ENCODE peak calls at places on chromosomes 13 and 19, in seven cellular contexts. E is dorsolateral prefrontal cortex; W is CD8-positive, alpha-beta T cell; K is ovary; I is IMR-90; F is heart right ventricle; Z is tibial artery. V is an unnamed sample. For H3K27me3, the result is how much of the 10 kb centered on the place peaks cover.

GRCh38 chr19:10927691-10928562 is 512 bp downstream of the YIPF2 start:
- DNase-seq in I (no peak), F (no peak), E (no peak), K (no peak), W (no peak), Z (no peak), V (no peak)

GRCh38 chr13:113211774-113212173 is 2.4 kb downstream of the CUL4A start:
- DNase-seq in W (no peak), E (no peak), K (no peak), I (no peak), Z (no peak), F (no peak), V (no peak)

GRCh38 chr19:55340784-55341147 is 1.1 kb downstream of the KMT5C start:
- DNase-seq in K (no peak), E (no peak), W (no peak), F (no peak), Z (no peak), I (no peak), V (no peak)

GRCh38 chr19:18346091-18346490 is 5.7 kb downstream of the PGPEP1 start:
- DNase-seq in I (no peak), K (no peak), W (no peak), E (no peak), F (no peak), Z (no peak), V (no peak)

GRCh38 chr19:49567722-49568454 is 12.5 kb downstream of the NOSIP start:
- DNase-seq in Z (no peak), I (no peak), K (no peak), F (no peak), E (no peak), W (peak), V (no peak)

GRCh38 chr13:79560954-79561353 is 80.0 kb downstream of the NDFIP2 start:
- DNase-seq in E (no peak), I (no peak), W (no peak), Z (no peak), F (no peak), K (no peak), V (no peak)

GRCh38 chr19:11658954-11659353 is 61.7 kb downstream of the ZNF627 start:
- DNase-seq in E (no peak), K (no peak), W (no peak), Z (no peak), I (no peak), F (no peak), V (no peak)

GRCh38 chr19:4916292-4917082 is 7.2 kb downstream of the UHRF1 start:
- DNase-seq in W (peak), Z (no peak), F (no peak), I (no peak), K (no peak), E (no peak), V (no peak)

GRCh38 chr13:37640499-37640898 is 41.9 kb upstream of the POSTN start:
- DNase-seq in W (no peak), K (peak), F (no peak), I (peak), Z (no peak), E (no peak), V (no peak)

GRCh38 chr19:50467566-50467965 is 8.7 kb upstream of the EMC10 start:
- DNase-seq in F (no peak), I (no peak), W (no peak), Z (no peak), E (no peak), K (no peak), V (no peak)

GRCh38 chr13:39855236-39855635 is 199.8 kb downstream of the COG6 start:
- DNase-seq in W (no peak), Z (no peak), F (no peak), I (no peak), E (no peak), K (no peak), V (no peak)

GRCh38 chr19:19278315-19278714 is 5.2 kb upstream of the TM6SF2 start:
- DNase-seq in E (no peak), F (no peak), K (no peak), W (no peak), I (no peak), Z (no peak), V (no peak)

GRCh38 chr13:94595006-94595942 is 678 bp downstream of the TGDS start:
- DNase-seq in F (no peak), I (peak), Z (no peak), W (no peak), K (no peak), E (no peak), V (peak)

GRCh38 chr13:109595466-109595865 is 190.9 kb downstream of the IRS2 start:
- DNase-seq in W (no peak), Z (no peak), I (no peak), K (no peak), F (no peak), E (no peak), V (no peak)

GRCh38 chr13:20401958-20402856 is 123.5 kb downstream of the CRYL1 start:
- DNase-seq in E (no peak), F (no peak), Z (no peak), K (no peak), W (no peak), I (peak), V (no peak)

GRCh38 chr13:61258185-61258584 is 157.5 kb downstream of the PCDH20 start:
- DNase-seq in E (no peak), K (no peak), F (no peak), W (no peak), I (no peak), Z (no peak), V (no peak)

GRCh38 chr13:101785858-101786257 is 333.4 kb downstream of the ITGBL1 start:
- DNase-seq in Z (no peak), W (no peak), K (no peak), F (peak), I (peak), E (no peak), V (no peak)

GRCh38 chr19:13207237-13208130 is 57.3 kb downstream of the IER2 start:
- DNase-seq in Z (no peak), I (no peak), E (no peak), W (no peak), K (peak), F (no peak), V (no peak)

GRCh38 chr19:47097396-47098217 is 16.0 kb downstream of the ZC3H4 start:
- DNase-seq in K (no peak), Z (peak), F (peak), E (no peak), I (no peak), W (no peak), V (peak)

GRCh38 chr19:51107406-51108065 is 673 bp downstream of the CTU1 start:
- DNase-seq in I (peak), E (no peak), W (no peak), K (no peak), F (no peak), Z (no peak), V (no peak)

GRCh38 chr13:94252209-94252608 is 227.3 kb downstream of the DCT start:
- DNase-seq in W (no peak), I (no peak), Z (no peak), K (no peak), F (no peak), E (no peak), V (no peak)

GRCh38 chr13:42355841-42356575 is 84.1 kb downstream of the AKAP11 start:
- DNase-seq in W (no peak), E (no peak), F (no peak), K (no peak), I (no peak), Z (no peak), V (no peak)

GRCh38 chr19:17296278-17296677 is 6.9 kb downstream of the ABHD8 start:
- DNase-seq in K (no peak), W (no peak), I (peak), Z (no peak), F (no peak), E (no peak), V (no peak)

DNA sequence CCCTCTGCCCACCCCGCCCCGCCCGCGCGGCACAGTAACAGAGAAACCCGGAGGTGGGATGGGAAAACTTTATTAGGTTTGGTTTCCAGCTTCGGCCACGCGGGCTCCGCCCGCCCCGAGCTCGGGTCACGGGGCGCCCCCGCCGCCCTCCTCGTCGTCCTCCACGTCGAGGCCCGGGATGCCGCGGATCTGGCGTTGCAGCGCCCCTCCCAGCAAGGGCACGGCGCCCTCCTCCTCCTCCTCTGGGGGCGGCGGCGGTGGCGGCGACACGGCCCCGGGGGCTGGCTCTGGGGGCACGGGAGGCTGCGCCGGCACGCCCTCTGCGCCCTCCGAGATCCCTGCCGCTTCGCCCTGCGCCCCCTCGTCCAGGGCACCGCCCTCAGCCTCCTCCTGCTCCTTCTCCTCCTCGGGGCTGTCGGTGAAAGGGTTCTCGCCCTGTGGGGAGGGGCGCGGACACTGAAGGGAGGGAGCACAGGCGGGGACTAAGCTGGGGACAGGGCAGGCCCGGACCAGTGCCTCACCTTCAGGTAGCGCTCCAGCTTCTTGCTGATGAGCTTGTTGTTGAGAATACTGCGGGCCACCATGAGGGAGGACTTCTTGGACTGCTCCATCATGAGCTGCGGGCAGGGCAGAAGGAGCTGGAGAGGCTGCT is 535 bp upstream of the AKAP8 start:
- DNase-seq in Z (peak), I (peak), W (no peak), E (no peak), F (peak), K (no peak), V (no peak)
- H3K27ac ChIP-seq in Z (peak), I (peak), W (peak), E (peak), F (peak), K (peak), V (peak)

GRCh38 chr19:409006-409514 is at the start of gene C2CD4C:
- DNase-seq in K (no peak), W (no peak), F (no peak), I (no peak), E (no peak), Z (no peak), V (peak)

GRCh38 chr19:408441-409005 is 424 bp downstream of the C2CD4C start:
- DNase-seq in W (no peak), F (no peak), Z (no peak), E (no peak), I (no peak), K (no peak), V (peak)

GRCh38 chr19:407501-408440 is 1.2 kb downstream of the C2CD4C start:
- DNase-seq in I (no peak), F (no peak), W (no peak), E (no peak), Z (no peak), K (no peak), V (peak)

GRCh38 chr19:410243-410781 is 1.4 kb upstream of the C2CD4C start:
- DNase-seq in E (no peak), W (no peak), K (no peak), Z (no peak), I (no peak), F (no peak), V (peak)

DNA sequence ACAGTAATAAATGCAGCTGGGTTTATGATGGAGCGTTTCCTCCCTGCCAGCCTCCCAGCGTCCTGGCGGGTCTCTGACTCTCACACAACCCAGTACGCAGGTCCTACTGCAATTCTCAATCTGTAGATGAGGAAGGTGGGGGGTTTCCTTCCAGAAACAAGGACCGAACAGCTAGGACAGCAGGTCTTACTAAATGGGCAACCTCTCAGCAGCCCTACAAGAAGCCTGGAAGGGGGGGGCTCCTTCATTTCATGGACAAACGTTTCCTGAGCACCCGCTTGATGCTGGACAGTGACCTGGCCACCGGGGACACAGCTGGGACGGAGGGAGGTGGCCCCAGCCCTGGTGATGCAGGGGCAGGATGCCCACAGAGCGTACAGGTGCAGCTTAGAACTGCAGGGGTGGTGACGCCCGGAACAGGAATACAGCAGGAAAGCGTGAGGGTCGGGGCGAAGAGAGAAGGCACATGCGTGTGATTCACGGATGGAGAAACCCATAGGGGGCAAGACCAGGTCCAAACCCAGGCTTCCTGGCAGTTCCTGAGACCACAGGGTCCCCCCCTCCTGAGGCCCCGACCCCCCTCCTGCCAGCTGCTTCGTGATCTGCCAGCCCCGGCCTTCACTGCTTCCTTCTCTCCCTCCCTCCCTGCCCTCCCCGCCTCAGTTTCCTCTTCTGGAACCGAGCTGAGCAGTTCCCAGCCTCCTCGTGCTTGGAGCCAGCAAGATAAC is 732 bp upstream of the C2CD4C start:
- DNase-seq in Z (no peak), W (no peak), I (no peak), F (no peak), E (no peak), K (no peak), V (peak)
- H3K27me3 ChIP-seq in Z (half or more), W (under half), I (under half), F (half or more), E (under half), K (under half), V (under half)

DNA sequence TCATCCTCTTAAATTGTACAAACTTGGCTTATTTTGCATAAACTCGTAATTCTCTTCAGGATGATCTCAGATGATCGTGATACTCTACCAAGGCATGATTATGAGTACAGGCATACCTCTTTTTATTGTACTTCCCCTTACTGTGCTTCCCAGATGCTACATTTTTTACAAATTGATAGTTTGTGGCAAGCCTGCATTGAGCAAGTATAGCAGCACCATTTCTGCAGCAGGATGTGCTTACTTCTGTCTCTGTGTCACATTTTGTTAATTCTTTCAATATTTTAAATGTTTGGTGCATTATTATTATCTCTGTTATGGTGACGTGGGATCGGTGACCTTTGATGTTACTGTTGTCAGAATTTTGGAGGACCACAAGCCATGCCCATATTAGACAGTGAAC is 752.3 kb downstream of the PCDH9 start:
- DNase-seq in K (no peak), I (no peak), F (no peak), Z (no peak), E (no peak), W (no peak), V (no peak)
- H3K27ac ChIP-seq in K (no peak), I (no peak), F (no peak), Z (no peak), E (no peak), W (no peak), V (no peak)

GRCh38 chr19:1447944-1448343 is 2.0 kb upstream of the APC2 start:
- DNase-seq in K (no peak), W (no peak), E (no peak), I (no peak), Z (no peak), F (no peak), V (no peak)
- H3K27me3 ChIP-seq in K (under half), W (half or more), E (under half), I (half or more), Z (half or more), F (half or more), V (under half)

GRCh38 chr13:97329331-97329730 is 104.6 kb upstream of the RAP2A start:
- DNase-seq in I (peak), W (no peak), K (no peak), F (no peak), Z (no peak), E (no peak), V (no peak)

GRCh38 chr13:97330448-97330847 is 103.5 kb upstream of the RAP2A start:
- DNase-seq in E (no peak), W (no peak), I (no peak), K (no peak), F (no peak), Z (no peak), V (no peak)

GRCh38 chr13:97327521-97328221 is 105.5 kb downstream of the MBNL2 start:
- DNase-seq in W (no peak), F (no peak), I (peak), K (no peak), E (no peak), Z (no peak), V (no peak)

GRCh38 chr13:97327071-97327470 is 104.9 kb downstream of the MBNL2 start:
- DNase-seq in K (no peak), F (no peak), W (no peak), I (no peak), Z (no peak), E (no peak), V (no peak)

GRCh38 chr13:97328222-97328790 is 105.7 kb upstream of the RAP2A start:
- DNase-seq in Z (no peak), I (peak), F (no peak), W (no peak), K (no peak), E (no peak), V (no peak)
- H3K27ac ChIP-seq in Z (peak), I (peak), F (peak), W (no peak), K (no peak), E (peak), V (no peak)

GRCh38 chr19:1762243-1763140 is 9.2 kb downstream of the ONECUT3 start:
- DNase-seq in Z (no peak), F (no peak), I (no peak), K (no peak), W (no peak), E (no peak), V (no peak)
- H3K27me3 ChIP-seq in Z (half or more), F (half or more), I (half or more), K (under half), W (under half), E (half or more), V (under half)

GRCh38 chr13:64782459-64782858 is 2447.7 kb downstream of the PCDH9 start:
- DNase-seq in I (no peak), F (no peak), K (no peak), E (no peak), W (no peak), Z (no peak), V (no peak)
- H3K27ac ChIP-seq in I (no peak), F (no peak), K (no peak), E (no peak), W (no peak), Z (no peak), V (no peak)

GRCh38 chr19:547836-548720 is 4.2 kb downstream of the GZMM start:
- DNase-seq in I (no peak), E (no peak), K (no peak), Z (no peak), F (no peak), W (no peak), V (no peak)
- H3K27me3 ChIP-seq in I (under half), E (under half), K (under half), Z (under half), F (under half), W (under half), V (under half)

GRCh38 chr19:45069056-45069455 is 7.2 kb downstream of the ZNF296 start:
- DNase-seq in K (no peak), W (no peak), I (no peak), E (no peak), F (no peak), Z (no peak), V (no peak)
- H3K27ac ChIP-seq in K (no peak), W (no peak), I (no peak), E (no peak), F (no peak), Z (no peak), V (no peak)

GRCh38 chr19:7739211-7739752 is 7.4 kb upstream of the CLEC4G start:
- DNase-seq in Z (no peak), I (no peak), E (no peak), K (no peak), F (no peak), W (no peak), V (no peak)
- H3K27me3 ChIP-seq in Z (under half), I (under half), E (under half), K (under half), F (under half), W (under half), V (under half)

V was measured in aorta.